ENCODE peak calls at places on chromosomes 16 and 17, in ten cellular contexts. C is HCT116, T is A549, I is body of pancreas, D is transverse colon, W is sigmoid colon, B is heart left ventricle, R is uterus, H is stomach, M is prostate gland. X is an unnamed sample.

GRCh38 chr17:181213-182163 is at the start of gene DOC2B:
- DNase-seq in R (no peak), T (peak), C (peak), M (peak), H (peak), I (peak), D (peak), B (peak), W (no peak), X (no peak)

GRCh38 chr16:53052519-53053501 is at the start of gene CHD9NB:
- DNase-seq in R (no peak), T (peak), H (no peak), W (peak), M (peak), I (peak), B (no peak), C (peak), D (peak), X (no peak)

GRCh38 chr17:68939195-68939594 is 16.0 kb downstream of the ABCA8 start:
- DNase-seq in T (no peak), W (no peak), H (no peak), C (no peak), I (no peak), D (no peak), M (no peak), R (no peak), B (no peak), X (no peak)

GRCh38 chr17:47279062-47279801 is 25.6 kb downstream of the ITGB3 start:
- DNase-seq in W (peak), T (no peak), H (peak), B (peak), R (peak), C (no peak), I (peak), D (peak), M (no peak), X (peak)

GRCh38 chr17:63600569-63601438 is at the start of gene TACO1:
- DNase-seq in B (peak), W (peak), D (peak), C (peak), M (peak), H (peak), I (peak), T (peak), R (peak), X (peak)

GRCh38 chr16:64711596-64711995 is 410.3 kb downstream of the CDH11 start:
- DNase-seq in D (no peak), B (no peak), C (no peak), R (no peak), M (no peak), W (no peak), H (no peak), I (no peak), T (no peak), X (no peak)

GRCh38 chr17:55641559-55642160 is 81.0 kb downstream of the TMEM100 start:
- DNase-seq in H (peak), T (peak), W (peak), M (peak), R (peak), I (peak), D (peak), C (peak), B (peak), X (peak)

GRCh38 chr17:21036361-21036881 is 6.4 kb downstream of the USP22 start:
- DNase-seq in I (no peak), M (no peak), T (no peak), C (no peak), W (no peak), D (no peak), R (no peak), B (no peak), H (no peak), X (peak)

GRCh38 chr16:79639576-79640311 is 39.2 kb upstream of the MAF start:
- DNase-seq in C (no peak), W (no peak), R (no peak), M (peak), D (no peak), B (no peak), H (peak), T (peak), I (no peak), X (no peak)

GRCh38 chr16:54929090-54930033 is 1.3 kb upstream of the IRX5 start:
- DNase-seq in D (peak), C (peak), I (peak), T (peak), B (peak), W (peak), R (peak), M (peak), H (peak), X (peak)

GRCh38 chr16:23079683-23080221 is 69.5 kb downstream of the USP31 start:
- DNase-seq in D (peak), R (no peak), C (no peak), B (no peak), H (no peak), I (peak), T (no peak), M (peak), W (no peak), X (no peak)

GRCh38 chr17:67221062-67221998 is 23.7 kb downstream of the HELZ start:
- DNase-seq in B (no peak), T (peak), R (no peak), W (no peak), I (no peak), M (peak), C (peak), H (no peak), D (no peak), X (peak)

GRCh38 chr17:6467567-6467966 is 23.3 kb downstream of the PIMREG start:
- DNase-seq in M (no peak), H (no peak), W (no peak), I (no peak), R (no peak), C (no peak), B (no peak), T (no peak), D (no peak), X (no peak)

GRCh38 chr16:81752225-81752875 is 26.7 kb upstream of the PLCG2 start:
- DNase-seq in I (no peak), M (no peak), T (no peak), H (peak), W (peak), D (peak), C (no peak), R (no peak), B (peak), X (peak)

GRCh38 chr17:18362509-18363020 is 785 bp downstream of the SHMT1 start:
- DNase-seq in T (peak), W (peak), R (peak), H (peak), I (peak), C (no peak), B (peak), M (peak), D (peak), X (peak)

GRCh38 chr17:40922239-40922638 is 15.2 kb downstream of the KRT23 start:
- DNase-seq in H (peak), R (peak), D (no peak), C (no peak), M (no peak), B (peak), W (peak), I (no peak), T (peak), X (peak)

GRCh38 chr16:72455743-72456659 is 284.0 kb upstream of the PMFBP1 start:
- DNase-seq in I (peak), W (no peak), D (peak), C (no peak), M (peak), H (peak), R (no peak), B (no peak), T (no peak), X (no peak)

GRCh38 chr16:26078971-26079370 is 387.2 kb downstream of the HS3ST4 start:
- DNase-seq in I (no peak), D (no peak), T (no peak), M (no peak), C (no peak), R (no peak), B (no peak), W (no peak), H (no peak), X (no peak)

GRCh38 chr17:42517516-42517915 is 18.5 kb upstream of the NAGLU start:
- DNase-seq in C (peak), T (peak), D (peak), W (peak), B (peak), R (peak), M (peak), H (peak), I (peak), X (peak)

GRCh38 chr16:309476-309875 is 26.5 kb downstream of the PDIA2 start:
- DNase-seq in C (no peak), B (no peak), D (no peak), I (no peak), M (no peak), H (no peak), T (no peak), W (no peak), R (no peak), X (no peak)

DNA sequence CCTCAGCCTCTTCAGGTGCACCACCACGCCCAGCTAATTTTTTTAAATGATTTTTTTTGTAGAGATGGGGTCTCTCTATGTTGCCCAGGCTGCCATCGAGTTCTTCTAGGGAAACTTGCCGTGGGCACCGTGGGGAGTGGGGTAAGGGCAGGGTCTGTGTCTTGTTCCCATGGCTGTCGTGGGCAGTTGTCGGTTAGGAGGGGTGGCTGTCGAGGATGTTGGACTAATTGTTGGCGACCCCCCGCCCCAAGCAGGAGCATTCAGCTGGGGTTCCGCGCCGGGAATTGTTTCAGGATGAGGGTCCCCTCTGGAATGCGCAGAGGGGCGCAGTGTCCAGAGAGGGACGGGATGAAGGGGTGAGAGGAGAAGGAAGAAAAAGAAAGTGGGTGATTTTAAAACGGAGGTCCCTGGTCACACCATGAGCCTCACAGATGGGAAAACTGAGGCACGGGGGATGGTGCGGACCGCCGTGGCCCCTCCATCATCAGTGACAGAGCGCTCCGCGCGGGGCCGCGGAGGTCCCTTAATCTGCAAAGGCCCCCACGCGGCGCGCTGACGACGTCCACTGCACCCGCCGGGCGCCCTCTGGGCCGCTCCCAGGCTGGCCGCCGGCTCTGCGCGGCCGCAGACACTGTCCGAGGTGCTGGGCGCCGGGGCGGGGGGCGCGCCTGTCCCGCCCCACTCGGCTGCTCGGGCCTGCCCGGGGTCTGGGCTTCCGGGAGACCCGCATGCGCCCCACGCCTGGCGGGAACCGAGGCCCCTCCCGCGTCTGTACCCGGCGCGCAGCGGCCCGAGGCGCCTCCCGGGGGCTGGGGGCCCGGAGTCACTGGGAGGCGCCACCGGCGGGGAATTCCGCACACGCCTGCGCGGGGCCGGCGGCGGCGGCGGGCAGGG is 763 bp upstream of the RNF213 start:
- DNase-seq in I (peak), T (peak), C (no peak), H (peak), D (peak), W (peak), R (peak), B (peak), M (peak), X (peak)
- TF ChIP-seq POLR2A in I (peak), T (peak), C (peak), H (no peak), D (no peak), W (no peak), R (peak), B (peak), M (peak), X (no peak)

DNA sequence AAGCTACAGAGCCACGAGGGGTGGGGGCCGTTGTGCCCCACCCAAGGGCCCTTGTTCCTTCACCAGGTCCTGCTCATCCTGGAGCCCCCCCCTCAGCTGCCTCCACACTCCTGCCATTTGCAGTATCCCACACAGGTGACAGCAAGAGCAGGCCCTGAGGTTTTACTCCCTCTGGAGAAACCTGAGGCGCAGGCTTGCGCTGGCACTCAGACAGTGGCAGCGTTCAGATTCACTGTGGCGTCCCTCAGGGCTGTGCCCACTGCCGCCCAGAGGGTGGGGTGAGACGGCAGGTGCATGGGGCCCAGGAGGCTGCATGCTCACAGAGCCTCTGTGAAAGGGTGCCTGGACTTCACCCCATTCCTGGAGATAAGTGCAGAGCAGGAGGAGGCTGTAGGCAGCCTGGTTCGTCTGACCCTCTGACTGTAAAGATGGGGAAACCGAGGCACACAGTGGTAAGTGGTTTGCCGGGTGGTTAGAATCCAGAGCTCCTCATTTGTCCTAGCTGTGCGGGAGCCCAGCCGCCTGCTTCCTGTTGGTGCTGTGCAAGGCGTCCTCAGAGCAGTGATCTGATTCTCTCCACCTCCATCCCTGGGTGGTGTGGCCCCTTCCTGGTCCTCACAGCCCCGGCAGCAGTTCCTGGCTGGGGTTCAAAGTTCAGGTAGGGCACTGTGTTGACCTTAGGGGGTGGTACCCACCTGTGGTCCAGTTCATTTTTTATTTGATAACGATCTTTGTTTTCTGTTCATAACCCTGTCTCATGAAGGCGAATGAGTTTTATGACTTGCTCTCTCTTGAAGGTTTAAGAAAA is 1.6 kb downstream of the SPIRE2 start:
- DNase-seq in C (no peak), I (no peak), M (no peak), D (peak), R (no peak), H (no peak), W (no peak), B (peak), T (no peak), X (no peak)
- TF ChIP-seq POLR2A in C (no peak), I (no peak), M (no peak), D (peak), R (no peak), H (no peak), W (no peak), B (no peak), T (no peak), X (no peak)

GRCh38 chr16:2235234-2235651 is 1.0 kb upstream of the DNASE1L2 start:
- DNase-seq in R (no peak), B (no peak), H (no peak), I (no peak), W (no peak), D (no peak), C (no peak), M (no peak), T (no peak), X (no peak)
- TF ChIP-seq POLR2A in R (no peak), B (no peak), H (no peak), I (no peak), W (no peak), D (no peak), C (no peak), M (no peak), T (no peak), X (no peak)

DNA sequence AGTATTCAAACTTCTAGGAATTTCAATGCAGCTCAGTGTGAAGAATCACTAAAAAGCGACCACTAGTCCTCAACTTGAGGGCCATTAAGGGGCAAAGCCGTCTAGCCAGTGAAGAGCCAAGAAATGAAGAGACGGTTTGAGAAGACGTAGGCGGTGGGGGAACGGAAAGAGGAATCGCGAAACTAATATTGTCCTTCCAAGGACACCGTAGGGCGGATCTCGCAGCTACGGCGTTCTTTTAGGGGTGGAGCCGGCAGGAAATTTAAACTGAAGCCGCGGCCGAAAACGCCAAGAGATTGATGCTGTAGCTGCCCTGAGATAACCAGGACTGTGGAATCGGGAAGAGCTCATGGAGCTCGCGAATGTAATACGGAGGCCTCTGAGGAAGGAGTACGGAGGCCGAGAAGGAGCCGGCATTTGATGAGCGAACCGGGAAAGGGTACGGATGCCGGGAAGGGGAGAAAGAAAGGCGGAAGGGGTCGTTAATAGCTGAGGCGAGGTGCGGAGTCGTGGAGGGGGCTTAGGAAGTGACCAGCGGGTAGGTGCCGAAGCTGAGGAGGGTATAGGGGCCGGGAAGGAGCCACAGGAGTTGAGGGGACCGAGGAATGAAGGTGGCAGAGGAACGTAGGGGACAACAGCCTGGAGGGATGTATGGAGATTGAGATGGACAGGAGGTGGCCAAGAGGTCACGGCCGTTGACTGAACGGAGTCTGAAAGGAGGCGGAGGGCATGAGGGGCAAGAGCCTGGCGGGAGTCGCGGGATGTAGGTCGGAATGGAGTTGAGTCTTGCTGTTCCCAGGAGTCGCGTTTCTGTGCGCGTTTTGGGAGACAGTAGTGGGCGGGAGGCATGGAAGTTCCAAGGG is at the start of gene DBF4B:
- DNase-seq in W (peak), D (peak), C (peak), T (peak), R (peak), I (peak), H (peak), M (peak), B (peak), X (peak)
- TF ChIP-seq POLR2A in W (no peak), D (no peak), C (peak), T (peak), R (peak), I (peak), H (no peak), M (peak), B (peak), X (no peak)

DNA sequence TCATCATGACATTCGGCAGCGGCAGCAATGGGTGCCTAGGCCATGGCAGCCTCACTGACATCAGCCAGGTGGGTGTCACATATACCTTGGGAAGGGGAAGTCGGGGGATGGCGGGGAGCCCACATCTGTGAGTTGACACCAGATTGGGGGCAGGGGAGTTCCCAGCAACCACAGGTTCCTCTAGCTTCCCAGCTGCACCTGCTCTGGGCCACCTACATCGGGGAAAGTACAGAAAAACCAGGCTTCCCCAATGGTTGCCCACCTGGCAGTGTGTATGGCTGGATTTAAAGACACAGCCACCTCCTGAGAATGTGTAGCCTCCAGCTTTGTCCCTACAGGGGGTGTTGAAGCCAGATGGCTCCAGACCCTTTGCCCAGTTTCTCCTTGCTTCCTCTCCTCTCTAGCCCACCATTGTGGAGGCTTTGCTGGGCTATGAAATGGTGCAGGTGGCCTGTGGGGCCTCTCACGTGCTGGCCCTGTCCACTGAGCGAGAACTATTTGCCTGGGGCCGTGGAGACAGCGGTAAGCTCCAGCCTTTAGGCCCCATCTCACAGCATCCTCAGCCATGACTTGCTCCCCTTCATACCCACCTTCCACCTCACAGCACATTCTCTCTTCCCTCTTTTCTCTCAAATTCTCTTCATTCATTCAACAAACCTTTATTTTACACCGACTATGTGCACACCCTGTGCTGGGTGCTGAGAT is 5.0 kb upstream of the TRAF4 start:
- DNase-seq in T (no peak), B (no peak), D (peak), R (no peak), W (no peak), C (no peak), I (no peak), M (no peak), H (no peak), X (no peak)
- TF ChIP-seq POLR2A in T (no peak), B (no peak), D (no peak), R (no peak), W (no peak), C (no peak), I (no peak), M (no peak), H (no peak), X (no peak)

GRCh38 chr17:78316867-78317816 is 42.7 kb downstream of the SOCS3 start:
- DNase-seq in H (peak), R (no peak), C (no peak), B (no peak), I (peak), D (peak), W (no peak), T (peak), M (peak), X (no peak)

GRCh38 chr17:78315355-78316114 is 44.3 kb downstream of the SOCS3 start:
- DNase-seq in M (peak), D (peak), C (peak), H (peak), W (peak), T (peak), R (peak), B (peak), I (peak), X (peak)

GRCh38 chr17:78313735-78314648 is 45.9 kb downstream of the SOCS3 start:
- DNase-seq in I (peak), D (peak), C (peak), M (peak), B (peak), T (peak), R (peak), W (peak), H (peak), X (peak)

GRCh38 chr17:78316115-78316866 is 43.6 kb downstream of the SOCS3 start:
- DNase-seq in D (no peak), M (no peak), B (no peak), R (no peak), C (no peak), H (no peak), W (no peak), T (peak), I (no peak), X (no peak)

GRCh38 chr17:78314683-78315354 is 45.1 kb downstream of the SOCS3 start:
- DNase-seq in H (no peak), B (no peak), D (no peak), M (no peak), R (no peak), T (peak), W (no peak), C (no peak), I (no peak), X (no peak)
- TF ChIP-seq POLR2A in H (no peak), B (no peak), D (no peak), M (no peak), R (no peak), T (no peak), W (no peak), C (no peak), I (no peak), X (no peak)